ENCODE peak calls at places on chromosome 19, in nine cellular contexts. W is BJ, T is BE2C, L is HL-60, I is PC-3, S is bronchial epithelial cell, G is tibial nerve, Z is brain microvascular endothelial cell, M is GM12865. X is an unnamed sample.

GRCh38 chr19:2869618-2870017 is 2.5 kb downstream of the ZNF556 start:
- DNase-seq in W (no peak), T (no peak), L (no peak), I (no peak), S (no peak), G (no peak), Z (no peak), M (no peak), X (no peak)

GRCh38 chr19:46824887-46825730 is 25.5 kb downstream of the AP2S1 start:
- DNase-seq in W (no peak), T (no peak), L (peak), I (no peak), S (no peak), G (no peak), Z (no peak), M (peak), X (no peak)

GRCh38 chr19:5313307-5313706 is 27.3 kb downstream of the PTPRS start:
- DNase-seq in W (no peak), T (peak), L (no peak), I (no peak), S (no peak), G (no peak), Z (no peak), M (peak), X (no peak)

GRCh38 chr19:46904114-46905060 is 43.6 kb downstream of the ARHGAP35 start:
- DNase-seq in W (peak), T (no peak), L (no peak), I (no peak), S (no peak), G (no peak), Z (peak), M (no peak), X (no peak)

GRCh38 chr19:8631425-8631819 is 989 bp downstream of the NFILZ start:
- DNase-seq in W (no peak), T (no peak), L (no peak), I (no peak), S (no peak), G (no peak), Z (peak), M (no peak), X (no peak)

GRCh38 chr19:29098863-29099481 is 114.0 kb downstream of the UQCRFS1 start:
- DNase-seq in W (peak), T (no peak), L (no peak), I (peak), S (peak), G (peak), Z (peak), M (no peak), X (no peak)

GRCh38 chr19:17296278-17296677 is 6.9 kb downstream of the ABHD8 start:
- DNase-seq in W (no peak), T (no peak), L (no peak), I (peak), S (peak), G (no peak), Z (peak), M (no peak), X (no peak)

GRCh38 chr19:5484398-5485285 is 29.4 kb downstream of the ZNRF4 start:
- DNase-seq in W (no peak), T (no peak), L (no peak), I (no peak), S (no peak), G (no peak), Z (no peak), M (no peak), X (no peak)

GRCh38 chr19:2412449-2412848 is 14.9 kb downstream of the TIMM13 start:
- DNase-seq in W (no peak), T (no peak), L (peak), I (no peak), S (no peak), G (no peak), Z (no peak), M (no peak), X (no peak)

GRCh38 chr19:34253711-34254551 is 423 bp upstream of the GARRE1 start:
- DNase-seq in W (no peak), T (no peak), L (no peak), I (peak), S (no peak), G (no peak), Z (no peak), M (peak), X (no peak)

GRCh38 chr19:36051236-36051635 is 2.8 kb downstream of the THAP8 start:
- DNase-seq in W (no peak), T (no peak), L (no peak), I (no peak), S (peak), G (no peak), Z (no peak), M (no peak), X (no peak)

GRCh38 chr19:48254529-48254970 is 1.2 kb downstream of the CARD8 start:
- DNase-seq in W (no peak), T (no peak), L (no peak), I (no peak), S (no peak), G (no peak), Z (no peak), M (no peak), X (no peak)

GRCh38 chr19:3210347-3211017 is 14.0 kb upstream of the CELF5 start:
- DNase-seq in W (no peak), T (peak), L (peak), I (peak), S (peak), G (no peak), Z (peak), M (peak), X (no peak)

GRCh38 chr19:47492137-47492533 is 8.1 kb upstream of the KPTN start:
- DNase-seq in W (no peak), T (no peak), L (no peak), I (no peak), S (no peak), G (no peak), Z (no peak), M (no peak), X (no peak)

GRCh38 chr19:2034729-2035589 is 16.1 kb downstream of the MKNK2 start:
- DNase-seq in W (no peak), T (peak), L (no peak), I (peak), S (peak), G (peak), Z (no peak), M (peak), X (no peak)

GRCh38 chr19:9597027-9597426 is 12.7 kb upstream of the ZNF121 start:
- DNase-seq in W (peak), T (no peak), L (no peak), I (peak), S (peak), G (no peak), Z (peak), M (no peak), X (no peak)

GRCh38 chr19:44851427-44851826 is 5.3 kb downstream of the NECTIN2 start:
- DNase-seq in W (no peak), T (no peak), L (peak), I (no peak), S (no peak), G (no peak), Z (no peak), M (no peak), X (no peak)

DNA sequence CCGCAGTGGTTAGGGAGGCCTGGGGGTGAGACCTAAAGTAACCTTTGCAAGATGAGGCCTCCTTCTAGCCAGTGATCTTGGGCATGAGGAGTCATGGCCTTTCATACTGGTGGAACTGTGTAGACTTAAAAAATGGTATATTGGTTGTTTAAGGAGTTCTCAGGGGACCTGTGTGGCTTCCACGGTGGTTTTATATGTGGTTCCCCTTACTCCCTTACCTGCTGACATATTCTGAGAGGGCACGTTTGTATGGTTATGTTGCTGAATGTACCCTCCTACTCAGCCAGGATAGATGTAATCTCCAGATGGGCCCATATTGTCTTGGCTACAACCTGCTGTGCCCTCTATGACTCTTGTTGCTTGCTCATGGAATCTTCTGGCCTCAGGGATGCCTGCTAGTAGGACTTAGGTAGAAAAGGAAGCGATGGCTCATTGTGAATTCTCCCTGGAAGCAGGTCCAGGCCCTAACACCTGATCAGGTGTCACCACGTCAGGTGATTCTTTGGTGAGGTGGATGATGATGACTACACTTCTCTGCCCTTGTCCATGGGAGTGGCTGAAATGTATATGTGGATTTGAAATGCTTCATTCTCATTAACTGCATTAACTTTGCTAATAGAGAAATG is 1.8 kb downstream of the ZNF460 start:
- DNase-seq in W (no peak), T (no peak), L (no peak), I (peak), S (peak), G (no peak), Z (no peak), M (peak), X (no peak)
- H3K4me3 ChIP-seq in W (peak), T (peak), L (peak), I (peak), S (no peak), G (no peak), Z (peak), M (peak), X (peak)

DNA sequence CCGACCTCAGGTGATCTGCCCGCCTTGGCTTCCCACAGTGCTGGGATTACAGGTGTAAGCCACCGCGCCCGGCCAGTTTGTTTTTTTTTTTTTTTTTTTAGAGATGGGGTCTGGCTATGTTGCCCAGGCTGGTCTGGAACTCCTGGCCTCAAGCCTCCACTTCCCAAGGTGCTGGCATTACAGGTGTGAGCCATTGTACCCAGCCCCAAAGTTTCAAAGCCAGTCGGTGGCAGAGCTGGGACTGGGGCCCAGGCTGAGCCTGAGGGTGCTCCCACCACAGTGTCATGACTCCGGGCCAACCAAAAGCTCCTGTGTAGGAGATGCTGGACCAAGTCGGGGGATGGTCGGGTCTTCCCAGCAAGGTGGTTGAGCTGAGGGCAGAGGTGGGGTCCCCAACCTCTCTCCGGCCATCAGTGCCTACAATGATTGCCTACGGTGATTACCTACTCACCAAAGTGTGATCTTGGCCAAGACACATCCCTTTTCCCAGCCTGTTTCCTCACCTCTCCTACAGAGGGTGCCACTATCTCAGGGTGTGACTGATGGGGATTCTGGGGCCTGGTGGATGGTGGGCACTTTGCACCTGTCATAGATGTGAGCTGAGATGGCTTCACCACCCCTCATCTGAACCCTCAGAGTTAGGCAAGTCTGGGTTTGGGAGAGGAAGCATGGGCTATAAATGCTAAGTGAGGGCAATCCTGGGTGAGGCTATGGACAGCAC is 5.9 kb upstream of the SAMD1 start:
- DNase-seq in W (no peak), T (no peak), L (no peak), I (no peak), S (no peak), G (no peak), Z (no peak), M (no peak), X (no peak)
- TF ChIP-seq CTCF in W (no peak), T (peak), L (no peak), I (peak), S (no peak), G (no peak), Z (peak), M (no peak), X (no peak)

DNA sequence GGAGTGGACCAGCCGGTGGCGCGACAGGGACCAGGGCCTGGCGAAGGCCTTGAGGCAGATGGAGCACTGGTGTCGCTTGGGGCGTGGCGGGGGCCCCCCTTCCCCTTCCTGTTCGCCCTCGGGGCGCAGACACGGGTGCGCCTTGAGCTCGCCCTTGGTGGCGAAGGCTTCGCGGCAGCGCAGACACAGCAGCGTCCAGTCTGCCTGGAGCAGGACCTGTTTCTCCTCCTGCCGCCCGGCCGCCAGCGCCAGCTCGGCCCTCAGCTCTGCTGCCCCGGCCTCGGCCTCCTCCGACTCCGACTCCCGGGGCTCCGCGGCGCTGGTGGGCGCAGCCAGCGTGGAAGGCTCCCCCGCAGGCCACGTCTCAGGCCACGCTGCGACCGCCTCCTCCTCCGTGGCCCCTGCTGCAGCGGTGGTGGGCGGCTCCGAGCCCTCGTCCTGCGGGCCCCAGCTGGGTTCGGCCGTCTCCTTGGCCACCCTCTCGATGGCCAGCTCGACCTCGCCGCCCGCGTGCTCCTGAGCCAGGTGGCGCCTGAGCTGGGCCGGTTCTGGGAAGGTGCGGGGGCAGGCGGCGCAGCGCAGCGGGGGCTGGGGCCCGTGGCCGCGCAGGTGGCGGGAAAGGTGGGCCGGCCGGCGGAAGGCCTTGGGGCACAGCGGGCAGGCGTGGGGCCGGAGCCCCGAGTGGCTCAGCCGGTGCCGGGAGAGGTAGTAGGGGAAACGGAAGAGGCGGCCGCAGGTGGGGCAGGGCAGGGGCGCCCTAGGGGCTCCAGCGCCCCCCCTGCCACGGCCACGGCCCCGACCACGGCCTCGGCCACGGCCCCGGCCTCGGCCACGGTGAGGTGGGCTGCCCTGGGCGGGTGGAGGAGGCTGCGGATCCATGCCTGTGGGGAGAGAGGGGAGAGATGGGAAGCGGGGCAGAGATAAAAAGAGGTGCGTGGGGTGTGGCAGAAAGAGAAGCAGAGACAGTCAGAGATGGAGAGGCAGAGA is 1.6 kb downstream of the ZNF579 start:
- DNase-seq in W (no peak), T (no peak), L (no peak), I (no peak), S (no peak), G (no peak), Z (no peak), M (no peak), X (no peak)
- H3K4me3 ChIP-seq in W (peak), T (peak), L (peak), I (peak), S (no peak), G (no peak), Z (peak), M (no peak), X (peak)

GRCh38 chr19:49430678-49431329 is 5.6 kb downstream of the GFY start:
- DNase-seq in W (no peak), T (no peak), L (no peak), I (no peak), S (no peak), G (no peak), Z (no peak), M (no peak), X (no peak)
- TF ChIP-seq CTCF in W (peak), T (peak), L (peak), I (peak), S (peak), G (no peak), Z (peak), M (peak), X (no peak)

GRCh38 chr19:12836529-12836863 is 1.8 kb upstream of the MAST1 start:
- DNase-seq in W (no peak), T (no peak), L (no peak), I (no peak), S (no peak), G (no peak), Z (no peak), M (no peak), X (no peak)
- H3K4me3 ChIP-seq in W (no peak), T (no peak), L (no peak), I (no peak), S (no peak), G (no peak), Z (no peak), M (no peak), X (no peak)

GRCh38 chr19:12346896-12347295 is 13.5 kb upstream of the ZNF563 start:
- DNase-seq in W (no peak), T (no peak), L (no peak), I (no peak), S (no peak), G (no peak), Z (no peak), M (peak), X (no peak)
- TF ChIP-seq CTCF in W (no peak), T (peak), L (no peak), I (no peak), S (no peak), G (no peak), Z (no peak), M (no peak), X (no peak)

GRCh38 chr19:6677924-6678689 is 8.1 kb upstream of the TNFSF14 start:
- DNase-seq in W (no peak), T (peak), L (no peak), I (no peak), S (no peak), G (no peak), Z (no peak), M (no peak), X (no peak)

GRCh38 chr19:6682607-6683128 is 12.7 kb upstream of the TNFSF14 start:
- DNase-seq in W (no peak), T (no peak), L (no peak), I (no peak), S (no peak), G (no peak), Z (no peak), M (no peak), X (no peak)

GRCh38 chr19:6678690-6679109 is 8.7 kb upstream of the TNFSF14 start:
- DNase-seq in W (no peak), T (no peak), L (no peak), I (peak), S (peak), G (no peak), Z (peak), M (peak), X (no peak)

GRCh38 chr19:6679139-6679538 is 9.2 kb upstream of the TNFSF14 start:
- DNase-seq in W (no peak), T (no peak), L (no peak), I (no peak), S (no peak), G (no peak), Z (no peak), M (no peak), X (no peak)

DNA sequence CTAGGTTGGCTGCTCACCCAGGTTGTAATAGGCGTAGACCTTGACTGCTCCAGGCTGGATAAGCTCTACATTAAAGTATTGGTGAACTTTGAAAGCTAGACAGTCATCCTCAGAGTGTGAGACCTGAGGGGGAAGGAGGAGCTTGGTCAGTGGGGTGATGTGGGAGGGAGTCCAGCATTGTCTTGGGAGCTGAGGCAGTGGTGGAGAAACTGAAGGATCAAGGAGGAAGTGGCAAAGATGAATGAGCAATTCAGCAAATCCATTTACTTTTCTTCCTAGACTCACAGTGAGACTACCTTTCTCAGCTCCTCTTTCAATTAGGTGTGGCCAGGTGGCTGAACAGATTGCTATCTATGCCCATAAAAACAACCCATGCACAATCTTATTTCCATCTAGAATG is 10.2 kb upstream of the TNFSF14 start:
- DNase-seq in W (no peak), T (no peak), L (no peak), I (peak), S (peak), G (no peak), Z (no peak), M (no peak), X (no peak)
- H3K4me3 ChIP-seq in W (no peak), T (no peak), L (no peak), I (no peak), S (no peak), G (no peak), Z (no peak), M (no peak), X (no peak)

X was measured in LNCaP clone FGC.